ENCODE peak calls at places on chromosomes 3 and 15, in ten cellular contexts. One of them, this sample, is unnamed. For H3K9me3, the result is how much of the 10 kb centered on the place peaks cover.

GRCh38 chr3:139016430-139017048 is 4.2 kb downstream of the PRR23B start:
- DNase-seq in lower lobe of right lung: no peak
- DNase-seq in AG04450: no peak
- DNase-seq in body of pancreas: no peak
- DNase-seq in CD4-positive, alpha-beta T cell: no peak
- DNase-seq in MG63: no peak
- DNase-seq in lung: no peak
- DNase-seq in CD8-positive, alpha-beta memory T cell: no peak
- DNase-seq in fibroblast of lung: no peak
- DNase-seq in prostate gland: no peak
- DNase-seq in this sample: no peak

GRCh38 chr15:70234256-70234965 is 136.7 kb upstream of the TLE3 start:
- DNase-seq in lower lobe of right lung: no peak
- DNase-seq in AG04450: no peak
- DNase-seq in body of pancreas: no peak
- DNase-seq in CD4-positive, alpha-beta T cell: no peak
- DNase-seq in MG63: no peak
- DNase-seq in lung: no peak
- DNase-seq in CD8-positive, alpha-beta memory T cell: no peak
- DNase-seq in fibroblast of lung: peak
- DNase-seq in prostate gland: no peak
- DNase-seq in this sample: no peak

GRCh38 chr3:187836848-187837770 is 91.8 kb upstream of the BCL6 start:
- DNase-seq in lower lobe of right lung: no peak
- DNase-seq in AG04450: no peak
- DNase-seq in body of pancreas: no peak
- DNase-seq in CD4-positive, alpha-beta T cell: no peak
- DNase-seq in MG63: no peak
- DNase-seq in lung: no peak
- DNase-seq in CD8-positive, alpha-beta memory T cell: no peak
- DNase-seq in fibroblast of lung: peak
- DNase-seq in prostate gland: no peak
- DNase-seq in this sample: no peak

GRCh38 chr3:37987315-37987697 is 3.3 kb upstream of the VILL start:
- DNase-seq in lower lobe of right lung: peak
- DNase-seq in AG04450: no peak
- DNase-seq in body of pancreas: peak
- DNase-seq in CD4-positive, alpha-beta T cell: no peak
- DNase-seq in MG63: no peak
- DNase-seq in lung: no peak
- DNase-seq in CD8-positive, alpha-beta memory T cell: no peak
- DNase-seq in fibroblast of lung: no peak
- DNase-seq in prostate gland: no peak
- DNase-seq in this sample: no peak

GRCh38 chr3:11717301-11717700 is 73.6 kb upstream of the VGLL4 start:
- DNase-seq in lower lobe of right lung: no peak
- DNase-seq in AG04450: no peak
- DNase-seq in body of pancreas: no peak
- DNase-seq in CD4-positive, alpha-beta T cell: no peak
- DNase-seq in MG63: no peak
- DNase-seq in lung: no peak
- DNase-seq in CD8-positive, alpha-beta memory T cell: no peak
- DNase-seq in fibroblast of lung: peak
- DNase-seq in prostate gland: no peak
- DNase-seq in this sample: no peak

GRCh38 chr3:88005066-88005465 is 53.7 kb downstream of the CGGBP1 start:
- DNase-seq in lower lobe of right lung: no peak
- DNase-seq in AG04450: no peak
- DNase-seq in body of pancreas: no peak
- DNase-seq in CD4-positive, alpha-beta T cell: no peak
- DNase-seq in MG63: no peak
- DNase-seq in lung: no peak
- DNase-seq in CD8-positive, alpha-beta memory T cell: peak
- DNase-seq in fibroblast of lung: peak
- DNase-seq in prostate gland: no peak
- DNase-seq in this sample: no peak

GRCh38 chr3:189529889-189530288 is 101.3 kb upstream of the TP63 start:
- DNase-seq in lower lobe of right lung: no peak
- DNase-seq in AG04450: no peak
- DNase-seq in body of pancreas: no peak
- DNase-seq in CD4-positive, alpha-beta T cell: no peak
- DNase-seq in MG63: no peak
- DNase-seq in lung: no peak
- DNase-seq in CD8-positive, alpha-beta memory T cell: no peak
- DNase-seq in fibroblast of lung: no peak
- DNase-seq in prostate gland: no peak
- DNase-seq in this sample: no peak

GRCh38 chr15:73845507-73845906 is 27.9 kb upstream of the TBC1D21 start:
- DNase-seq in lower lobe of right lung: no peak
- DNase-seq in AG04450: no peak
- DNase-seq in body of pancreas: no peak
- DNase-seq in CD4-positive, alpha-beta T cell: no peak
- DNase-seq in MG63: no peak
- DNase-seq in lung: no peak
- DNase-seq in CD8-positive, alpha-beta memory T cell: no peak
- DNase-seq in fibroblast of lung: no peak
- DNase-seq in prostate gland: no peak
- DNase-seq in this sample: no peak

GRCh38 chr15:37134699-37135131 is 34.4 kb upstream of the MEIS2 start:
- DNase-seq in lower lobe of right lung: no peak
- DNase-seq in AG04450: no peak
- DNase-seq in body of pancreas: peak
- DNase-seq in CD4-positive, alpha-beta T cell: no peak
- DNase-seq in MG63: no peak
- DNase-seq in lung: no peak
- DNase-seq in CD8-positive, alpha-beta memory T cell: no peak
- DNase-seq in fibroblast of lung: peak
- DNase-seq in prostate gland: no peak
- DNase-seq in this sample: no peak

GRCh38 chr3:170079466-170080165 is 41.8 kb downstream of the GPR160 start:
- DNase-seq in lower lobe of right lung: no peak
- DNase-seq in AG04450: no peak
- DNase-seq in body of pancreas: no peak
- DNase-seq in CD4-positive, alpha-beta T cell: no peak
- DNase-seq in MG63: no peak
- DNase-seq in lung: no peak
- DNase-seq in CD8-positive, alpha-beta memory T cell: no peak
- DNase-seq in fibroblast of lung: no peak
- DNase-seq in prostate gland: no peak
- DNase-seq in this sample: no peak

GRCh38 chr3:42610978-42611377 is 10.5 kb downstream of the NKTR start:
- DNase-seq in lower lobe of right lung: no peak
- DNase-seq in AG04450: no peak
- DNase-seq in body of pancreas: no peak
- DNase-seq in CD4-positive, alpha-beta T cell: no peak
- DNase-seq in MG63: no peak
- DNase-seq in lung: no peak
- DNase-seq in CD8-positive, alpha-beta memory T cell: no peak
- DNase-seq in fibroblast of lung: no peak
- DNase-seq in prostate gland: no peak
- DNase-seq in this sample: no peak

GRCh38 chr15:78353093-78353492 is 12.9 kb downstream of the CRABP1 start:
- DNase-seq in lower lobe of right lung: no peak
- DNase-seq in AG04450: no peak
- DNase-seq in body of pancreas: no peak
- DNase-seq in CD4-positive, alpha-beta T cell: no peak
- DNase-seq in MG63: no peak
- DNase-seq in lung: no peak
- DNase-seq in CD8-positive, alpha-beta memory T cell: no peak
- DNase-seq in fibroblast of lung: no peak
- DNase-seq in prostate gland: no peak
- DNase-seq in this sample: no peak

GRCh38 chr15:56715220-56715619 is 18.1 kb downstream of the ZNF280D start:
- DNase-seq in lower lobe of right lung: no peak
- DNase-seq in AG04450: no peak
- DNase-seq in body of pancreas: no peak
- DNase-seq in CD4-positive, alpha-beta T cell: no peak
- DNase-seq in MG63: no peak
- DNase-seq in lung: no peak
- DNase-seq in CD8-positive, alpha-beta memory T cell: no peak
- DNase-seq in fibroblast of lung: peak
- DNase-seq in prostate gland: no peak
- DNase-seq in this sample: no peak

GRCh38 chr3:138479355-138479964 is 45.0 kb downstream of the ESYT3 start:
- DNase-seq in lower lobe of right lung: peak
- DNase-seq in AG04450: no peak
- DNase-seq in body of pancreas: peak
- DNase-seq in CD4-positive, alpha-beta T cell: no peak
- DNase-seq in MG63: no peak
- DNase-seq in lung: no peak
- DNase-seq in CD8-positive, alpha-beta memory T cell: peak
- DNase-seq in fibroblast of lung: peak
- DNase-seq in prostate gland: no peak
- DNase-seq in this sample: no peak

GRCh38 chr15:63133786-63134185 is 12.1 kb downstream of the LACTB start:
- DNase-seq in lower lobe of right lung: no peak
- DNase-seq in AG04450: no peak
- DNase-seq in body of pancreas: no peak
- DNase-seq in CD4-positive, alpha-beta T cell: no peak
- DNase-seq in MG63: no peak
- DNase-seq in lung: no peak
- DNase-seq in CD8-positive, alpha-beta memory T cell: no peak
- DNase-seq in fibroblast of lung: peak
- DNase-seq in prostate gland: no peak
- DNase-seq in this sample: no peak

GRCh38 chr3:28134792-28135375 is 106.5 kb upstream of the CMC1 start:
- DNase-seq in lower lobe of right lung: no peak
- DNase-seq in AG04450: no peak
- DNase-seq in body of pancreas: peak
- DNase-seq in CD4-positive, alpha-beta T cell: no peak
- DNase-seq in MG63: no peak
- DNase-seq in lung: no peak
- DNase-seq in CD8-positive, alpha-beta memory T cell: no peak
- DNase-seq in fibroblast of lung: no peak
- DNase-seq in prostate gland: no peak
- DNase-seq in this sample: no peak

GRCh38 chr3:190517696-190518095 is 3.8 kb downstream of the IL1RAP start:
- DNase-seq in lower lobe of right lung: no peak
- DNase-seq in AG04450: no peak
- DNase-seq in body of pancreas: no peak
- DNase-seq in CD4-positive, alpha-beta T cell: no peak
- DNase-seq in MG63: peak
- DNase-seq in lung: no peak
- DNase-seq in CD8-positive, alpha-beta memory T cell: no peak
- DNase-seq in fibroblast of lung: peak
- DNase-seq in prostate gland: no peak
- DNase-seq in this sample: no peak

GRCh38 chr3:152258448-152259302 is 10.1 kb upstream of the MBNL1 start:
- DNase-seq in lower lobe of right lung: peak
- DNase-seq in AG04450: peak
- DNase-seq in body of pancreas: peak
- DNase-seq in CD4-positive, alpha-beta T cell: peak
- DNase-seq in MG63: peak
- DNase-seq in lung: peak
- DNase-seq in CD8-positive, alpha-beta memory T cell: peak
- DNase-seq in fibroblast of lung: peak
- DNase-seq in prostate gland: peak
- DNase-seq in this sample: no peak

GRCh38 chr15:70833897-70834765 is 19.8 kb downstream of the LARP6 start:
- DNase-seq in lower lobe of right lung: no peak
- DNase-seq in AG04450: peak
- DNase-seq in body of pancreas: no peak
- DNase-seq in CD4-positive, alpha-beta T cell: no peak
- DNase-seq in MG63: peak
- DNase-seq in lung: no peak
- DNase-seq in CD8-positive, alpha-beta memory T cell: no peak
- DNase-seq in fibroblast of lung: peak
- DNase-seq in prostate gland: no peak
- DNase-seq in this sample: no peak

GRCh38 chr3:145357453-145357852 is 803.5 kb downstream of the PLOD2 start:
- DNase-seq in lower lobe of right lung: no peak
- DNase-seq in AG04450: no peak
- DNase-seq in body of pancreas: no peak
- DNase-seq in CD4-positive, alpha-beta T cell: no peak
- DNase-seq in MG63: no peak
- DNase-seq in lung: no peak
- DNase-seq in CD8-positive, alpha-beta memory T cell: no peak
- DNase-seq in fibroblast of lung: peak
- DNase-seq in prostate gland: no peak
- DNase-seq in this sample: no peak
- H3K9me3 ChIP-seq in lower lobe of right lung: under half
- H3K9me3 ChIP-seq in AG04450: under half
- H3K9me3 ChIP-seq in body of pancreas: under half
- H3K9me3 ChIP-seq in CD4-positive, alpha-beta T cell: under half
- H3K9me3 ChIP-seq in MG63: under half
- H3K9me3 ChIP-seq in lung: under half
- H3K9me3 ChIP-seq in CD8-positive, alpha-beta memory T cell: under half
- H3K9me3 ChIP-seq in fibroblast of lung: under half
- H3K9me3 ChIP-seq in prostate gland: under half
- H3K9me3 ChIP-seq in this sample: under half

GRCh38 chr15:95180530-95180929 is 949.2 kb downstream of the MCTP2 start:
- DNase-seq in lower lobe of right lung: no peak
- DNase-seq in AG04450: no peak
- DNase-seq in body of pancreas: no peak
- DNase-seq in CD4-positive, alpha-beta T cell: no peak
- DNase-seq in MG63: no peak
- DNase-seq in lung: no peak
- DNase-seq in CD8-positive, alpha-beta memory T cell: no peak
- DNase-seq in fibroblast of lung: no peak
- DNase-seq in prostate gland: no peak
- DNase-seq in this sample: no peak
- H3K9me3 ChIP-seq in lower lobe of right lung: under half
- H3K9me3 ChIP-seq in AG04450: under half
- H3K9me3 ChIP-seq in body of pancreas: under half
- H3K9me3 ChIP-seq in CD4-positive, alpha-beta T cell: under half
- H3K9me3 ChIP-seq in MG63: under half
- H3K9me3 ChIP-seq in lung: under half
- H3K9me3 ChIP-seq in CD8-positive, alpha-beta memory T cell: under half
- H3K9me3 ChIP-seq in fibroblast of lung: under half
- H3K9me3 ChIP-seq in prostate gland: under half
- H3K9me3 ChIP-seq in this sample: under half

DNA sequence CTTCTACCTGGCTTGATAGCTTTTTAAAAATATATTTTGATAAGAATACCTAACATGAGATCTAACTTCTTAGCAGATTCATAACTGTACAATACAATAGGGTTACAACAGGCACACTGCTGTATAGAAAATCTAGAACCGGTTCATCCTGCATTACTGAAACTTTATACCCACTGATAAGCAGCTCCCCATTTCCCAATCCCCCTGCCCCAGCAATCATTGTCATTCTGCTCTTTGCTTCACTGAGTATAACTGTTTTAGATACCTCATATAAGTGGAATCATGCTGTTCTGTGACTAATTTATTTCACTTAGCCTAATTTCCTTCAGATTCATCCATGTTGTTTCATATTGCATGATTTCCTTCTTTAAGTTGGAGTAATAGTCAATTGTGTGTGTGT is 906.0 kb downstream of the GBE1 start:
- DNase-seq in lower lobe of right lung: no peak
- DNase-seq in AG04450: no peak
- DNase-seq in body of pancreas: no peak
- DNase-seq in CD4-positive, alpha-beta T cell: no peak
- DNase-seq in MG63: no peak
- DNase-seq in lung: no peak
- DNase-seq in CD8-positive, alpha-beta memory T cell: no peak
- DNase-seq in fibroblast of lung: no peak
- DNase-seq in prostate gland: no peak
- DNase-seq in this sample: no peak
- H3K9me3 ChIP-seq in lower lobe of right lung: under half
- H3K9me3 ChIP-seq in AG04450: under half
- H3K9me3 ChIP-seq in body of pancreas: under half
- H3K9me3 ChIP-seq in CD4-positive, alpha-beta T cell: under half
- H3K9me3 ChIP-seq in MG63: under half
- H3K9me3 ChIP-seq in lung: under half
- H3K9me3 ChIP-seq in CD8-positive, alpha-beta memory T cell: under half
- H3K9me3 ChIP-seq in fibroblast of lung: under half
- H3K9me3 ChIP-seq in prostate gland: under half
- H3K9me3 ChIP-seq in this sample: under half

GRCh38 chr15:25053000-25053815 is 98.4 kb downstream of the SNRPN start:
- DNase-seq in lower lobe of right lung: peak
- DNase-seq in AG04450: no peak
- DNase-seq in body of pancreas: no peak
- DNase-seq in CD4-positive, alpha-beta T cell: no peak
- DNase-seq in MG63: no peak
- DNase-seq in lung: peak
- DNase-seq in CD8-positive, alpha-beta memory T cell: no peak
- DNase-seq in fibroblast of lung: no peak
- DNase-seq in prostate gland: no peak
- DNase-seq in this sample: no peak
- H3K9me3 ChIP-seq in lower lobe of right lung: half or more
- H3K9me3 ChIP-seq in AG04450: half or more
- H3K9me3 ChIP-seq in body of pancreas: under half
- H3K9me3 ChIP-seq in CD4-positive, alpha-beta T cell: half or more
- H3K9me3 ChIP-seq in MG63: under half
- H3K9me3 ChIP-seq in lung: under half
- H3K9me3 ChIP-seq in CD8-positive, alpha-beta memory T cell: half or more
- H3K9me3 ChIP-seq in fibroblast of lung: under half
- H3K9me3 ChIP-seq in prostate gland: under half
- H3K9me3 ChIP-seq in this sample: half or more

This sample was measured in T-helper 17 cell.